ENCODE peak calls at places on chromosomes 7 and 10, in five cellular contexts. One of them, this sample, is unnamed.

GRCh38 chr10:35268791-35269257 is 67.5 kb upstream of the CCNY start:
- DNase-seq in M059J: peak
- DNase-seq in activated CD8-positive, alpha-beta T cell treated with anti-CD3 and anti-CD28 coated beads for 36 hours: no peak
- DNase-seq in GDM1: no peak
- DNase-seq in naive thymus-derived CD4-positive, alpha-beta T cell: no peak
- DNase-seq in this sample: no peak

GRCh38 chr10:31017534-31018361 is 13.9 kb downstream of the ZNF438 start:
- DNase-seq in GDM1: no peak
- DNase-seq in naive thymus-derived CD4-positive, alpha-beta T cell: no peak
- DNase-seq in M059J: no peak
- DNase-seq in activated CD8-positive, alpha-beta T cell treated with anti-CD3 and anti-CD28 coated beads for 36 hours: no peak
- DNase-seq in this sample: no peak

GRCh38 chr7:106812027-106812643 is 52.9 kb upstream of the PIK3CG start:
- DNase-seq in activated CD8-positive, alpha-beta T cell treated with anti-CD3 and anti-CD28 coated beads for 36 hours: peak
- DNase-seq in naive thymus-derived CD4-positive, alpha-beta T cell: no peak
- DNase-seq in M059J: no peak
- DNase-seq in GDM1: peak
- DNase-seq in this sample: peak

GRCh38 chr10:94002156-94002555 is 8.4 kb downstream of the PLCE1 start:
- DNase-seq in naive thymus-derived CD4-positive, alpha-beta T cell: no peak
- DNase-seq in activated CD8-positive, alpha-beta T cell treated with anti-CD3 and anti-CD28 coated beads for 36 hours: no peak
- DNase-seq in M059J: no peak
- DNase-seq in GDM1: no peak
- DNase-seq in this sample: no peak

GRCh38 chr7:111820117-111820516 is 257.8 kb upstream of the IMMP2L start:
- DNase-seq in naive thymus-derived CD4-positive, alpha-beta T cell: no peak
- DNase-seq in GDM1: no peak
- DNase-seq in activated CD8-positive, alpha-beta T cell treated with anti-CD3 and anti-CD28 coated beads for 36 hours: no peak
- DNase-seq in M059J: no peak
- DNase-seq in this sample: no peak

GRCh38 chr7:748446-748845 is 21.4 kb upstream of the PRKAR1B start:
- DNase-seq in naive thymus-derived CD4-positive, alpha-beta T cell: no peak
- DNase-seq in M059J: no peak
- DNase-seq in GDM1: no peak
- DNase-seq in activated CD8-positive, alpha-beta T cell treated with anti-CD3 and anti-CD28 coated beads for 36 hours: no peak
- DNase-seq in this sample: no peak

GRCh38 chr10:33136271-33136670 is 178.2 kb upstream of the ITGB1 start:
- DNase-seq in naive thymus-derived CD4-positive, alpha-beta T cell: no peak
- DNase-seq in activated CD8-positive, alpha-beta T cell treated with anti-CD3 and anti-CD28 coated beads for 36 hours: peak
- DNase-seq in GDM1: no peak
- DNase-seq in M059J: peak
- DNase-seq in this sample: peak

GRCh38 chr10:21336476-21337170 is 188.9 kb downstream of the SKIDA1 start:
- DNase-seq in activated CD8-positive, alpha-beta T cell treated with anti-CD3 and anti-CD28 coated beads for 36 hours: no peak
- DNase-seq in M059J: peak
- DNase-seq in GDM1: no peak
- DNase-seq in naive thymus-derived CD4-positive, alpha-beta T cell: no peak
- DNase-seq in this sample: no peak

GRCh38 chr10:91607661-91608442 is 25.0 kb downstream of the PPP1R3C start:
- DNase-seq in activated CD8-positive, alpha-beta T cell treated with anti-CD3 and anti-CD28 coated beads for 36 hours: no peak
- DNase-seq in M059J: peak
- DNase-seq in naive thymus-derived CD4-positive, alpha-beta T cell: no peak
- DNase-seq in GDM1: no peak
- DNase-seq in this sample: no peak

GRCh38 chr7:44967571-44968446 is 11.0 kb downstream of the MYO1G start:
- DNase-seq in M059J: peak
- DNase-seq in GDM1: no peak
- DNase-seq in naive thymus-derived CD4-positive, alpha-beta T cell: no peak
- DNase-seq in activated CD8-positive, alpha-beta T cell treated with anti-CD3 and anti-CD28 coated beads for 36 hours: peak
- DNase-seq in this sample: no peak

GRCh38 chr7:119905495-119905894 is 367.5 kb upstream of the KCND2 start:
- DNase-seq in naive thymus-derived CD4-positive, alpha-beta T cell: no peak
- DNase-seq in GDM1: no peak
- DNase-seq in activated CD8-positive, alpha-beta T cell treated with anti-CD3 and anti-CD28 coated beads for 36 hours: no peak
- DNase-seq in M059J: no peak
- DNase-seq in this sample: no peak

GRCh38 chr7:37038706-37039105 is 314.4 kb upstream of the AOAH start:
- DNase-seq in activated CD8-positive, alpha-beta T cell treated with anti-CD3 and anti-CD28 coated beads for 36 hours: no peak
- DNase-seq in GDM1: no peak
- DNase-seq in M059J: no peak
- DNase-seq in naive thymus-derived CD4-positive, alpha-beta T cell: no peak
- DNase-seq in this sample: no peak

GRCh38 chr7:5274441-5274840 is 8.3 kb upstream of the SLC29A4 start:
- DNase-seq in activated CD8-positive, alpha-beta T cell treated with anti-CD3 and anti-CD28 coated beads for 36 hours: no peak
- DNase-seq in naive thymus-derived CD4-positive, alpha-beta T cell: no peak
- DNase-seq in GDM1: no peak
- DNase-seq in M059J: no peak
- DNase-seq in this sample: no peak

GRCh38 chr10:36880898-36881297 is 244.5 kb upstream of the ANKRD30A start:
- DNase-seq in activated CD8-positive, alpha-beta T cell treated with anti-CD3 and anti-CD28 coated beads for 36 hours: no peak
- DNase-seq in naive thymus-derived CD4-positive, alpha-beta T cell: no peak
- DNase-seq in GDM1: no peak
- DNase-seq in M059J: peak
- DNase-seq in this sample: peak

GRCh38 chr10:5271526-5271925 is 74.9 kb downstream of the AKR1C4 start:
- DNase-seq in M059J: no peak
- DNase-seq in naive thymus-derived CD4-positive, alpha-beta T cell: no peak
- DNase-seq in activated CD8-positive, alpha-beta T cell treated with anti-CD3 and anti-CD28 coated beads for 36 hours: no peak
- DNase-seq in GDM1: no peak
- DNase-seq in this sample: no peak

GRCh38 chr10:75058142-75058541 is 53.3 kb upstream of the SAMD8 start:
- DNase-seq in naive thymus-derived CD4-positive, alpha-beta T cell: no peak
- DNase-seq in M059J: no peak
- DNase-seq in activated CD8-positive, alpha-beta T cell treated with anti-CD3 and anti-CD28 coated beads for 36 hours: no peak
- DNase-seq in GDM1: no peak
- DNase-seq in this sample: no peak

GRCh38 chr7:2719007-2719406 is 31.0 kb downstream of the AMZ1 start:
- DNase-seq in activated CD8-positive, alpha-beta T cell treated with anti-CD3 and anti-CD28 coated beads for 36 hours: peak
- DNase-seq in naive thymus-derived CD4-positive, alpha-beta T cell: peak
- DNase-seq in GDM1: no peak
- DNase-seq in M059J: no peak
- DNase-seq in this sample: peak

GRCh38 chr7:1237704-1238255 is 5.1 kb downstream of the UNCX start:
- DNase-seq in naive thymus-derived CD4-positive, alpha-beta T cell: no peak
- DNase-seq in activated CD8-positive, alpha-beta T cell treated with anti-CD3 and anti-CD28 coated beads for 36 hours: no peak
- DNase-seq in GDM1: no peak
- DNase-seq in M059J: no peak
- DNase-seq in this sample: no peak

GRCh38 chr10:74282853-74283205 is 131.8 kb downstream of the ADK start:
- DNase-seq in GDM1: no peak
- DNase-seq in activated CD8-positive, alpha-beta T cell treated with anti-CD3 and anti-CD28 coated beads for 36 hours: no peak
- DNase-seq in naive thymus-derived CD4-positive, alpha-beta T cell: no peak
- DNase-seq in M059J: peak
- DNase-seq in this sample: no peak

GRCh38 chr7:44615149-44615611 is 8.8 kb downstream of the OGDH start:
- DNase-seq in naive thymus-derived CD4-positive, alpha-beta T cell: no peak
- DNase-seq in M059J: peak
- DNase-seq in activated CD8-positive, alpha-beta T cell treated with anti-CD3 and anti-CD28 coated beads for 36 hours: peak
- DNase-seq in GDM1: no peak
- DNase-seq in this sample: no peak

GRCh38 chr7:142954680-142955268 is 7.4 kb downstream of the KEL start:
- DNase-seq in GDM1: no peak
- DNase-seq in M059J: no peak
- DNase-seq in naive thymus-derived CD4-positive, alpha-beta T cell: no peak
- DNase-seq in activated CD8-positive, alpha-beta T cell treated with anti-CD3 and anti-CD28 coated beads for 36 hours: no peak
- DNase-seq in this sample: peak

GRCh38 chr10:5068274-5069017 is 25.8 kb upstream of the AKR1C3 start:
- DNase-seq in M059J: no peak
- DNase-seq in GDM1: no peak
- DNase-seq in naive thymus-derived CD4-positive, alpha-beta T cell: no peak
- DNase-seq in activated CD8-positive, alpha-beta T cell treated with anti-CD3 and anti-CD28 coated beads for 36 hours: no peak
- DNase-seq in this sample: no peak

GRCh38 chr7:147298611-147299043 is 1182.0 kb downstream of the CNTNAP2 start:
- DNase-seq in naive thymus-derived CD4-positive, alpha-beta T cell: no peak
- DNase-seq in M059J: no peak
- DNase-seq in GDM1: no peak
- DNase-seq in activated CD8-positive, alpha-beta T cell treated with anti-CD3 and anti-CD28 coated beads for 36 hours: no peak
- DNase-seq in this sample: no peak

GRCh38 chr7:17408245-17408903 is 109.9 kb downstream of the AHR start:
- DNase-seq in M059J: peak
- DNase-seq in activated CD8-positive, alpha-beta T cell treated with anti-CD3 and anti-CD28 coated beads for 36 hours: no peak
- DNase-seq in naive thymus-derived CD4-positive, alpha-beta T cell: no peak
- DNase-seq in GDM1: peak
- DNase-seq in this sample: no peak

GRCh38 chr10:72375173-72375572 is 20.5 kb upstream of the DNAJB12 start:
- DNase-seq in GDM1: no peak
- DNase-seq in activated CD8-positive, alpha-beta T cell treated with anti-CD3 and anti-CD28 coated beads for 36 hours: no peak
- DNase-seq in naive thymus-derived CD4-positive, alpha-beta T cell: no peak
- DNase-seq in M059J: no peak
- DNase-seq in this sample: no peak

GRCh38 chr7:139753693-139754111 is 24.1 kb downstream of the HIPK2 start:
- DNase-seq in naive thymus-derived CD4-positive, alpha-beta T cell: no peak
- DNase-seq in activated CD8-positive, alpha-beta T cell treated with anti-CD3 and anti-CD28 coated beads for 36 hours: no peak
- DNase-seq in GDM1: no peak
- DNase-seq in M059J: no peak
- DNase-seq in this sample: no peak

GRCh38 chr10:3961082-3961481 is 176.1 kb upstream of the KLF6 start:
- DNase-seq in GDM1: no peak
- DNase-seq in activated CD8-positive, alpha-beta T cell treated with anti-CD3 and anti-CD28 coated beads for 36 hours: peak
- DNase-seq in M059J: no peak
- DNase-seq in naive thymus-derived CD4-positive, alpha-beta T cell: peak
- DNase-seq in this sample: no peak

GRCh38 chr10:38112159-38112558 is 18.0 kb downstream of the ZNF37A start:
- DNase-seq in naive thymus-derived CD4-positive, alpha-beta T cell: no peak
- DNase-seq in activated CD8-positive, alpha-beta T cell treated with anti-CD3 and anti-CD28 coated beads for 36 hours: no peak
- DNase-seq in M059J: no peak
- DNase-seq in GDM1: no peak
- DNase-seq in this sample: no peak

GRCh38 chr10:16967866-16968721 is 150.9 kb upstream of the RSU1 start:
- DNase-seq in naive thymus-derived CD4-positive, alpha-beta T cell: no peak
- DNase-seq in activated CD8-positive, alpha-beta T cell treated with anti-CD3 and anti-CD28 coated beads for 36 hours: no peak
- DNase-seq in M059J: peak
- DNase-seq in GDM1: no peak
- DNase-seq in this sample: no peak

GRCh38 chr7:88759956-88760515 is 536 bp downstream of the ZNF804B start:
- DNase-seq in GDM1: no peak
- DNase-seq in naive thymus-derived CD4-positive, alpha-beta T cell: no peak
- DNase-seq in M059J: no peak
- DNase-seq in activated CD8-positive, alpha-beta T cell treated with anti-CD3 and anti-CD28 coated beads for 36 hours: peak
- DNase-seq in this sample: no peak

GRCh38 chr10:88840104-88840503 is 11.5 kb downstream of the ANKRD22 start:
- DNase-seq in naive thymus-derived CD4-positive, alpha-beta T cell: no peak
- DNase-seq in M059J: no peak
- DNase-seq in activated CD8-positive, alpha-beta T cell treated with anti-CD3 and anti-CD28 coated beads for 36 hours: no peak
- DNase-seq in GDM1: no peak
- DNase-seq in this sample: no peak

GRCh38 chr7:106999023-106999422 is 45.5 kb upstream of the PRKAR2B start:
- DNase-seq in M059J: no peak
- DNase-seq in GDM1: no peak
- DNase-seq in activated CD8-positive, alpha-beta T cell treated with anti-CD3 and anti-CD28 coated beads for 36 hours: no peak
- DNase-seq in naive thymus-derived CD4-positive, alpha-beta T cell: no peak
- DNase-seq in this sample: no peak

GRCh38 chr10:103231047-103231551 is 14.6 kb upstream of the RPEL1 start:
- DNase-seq in M059J: peak
- DNase-seq in naive thymus-derived CD4-positive, alpha-beta T cell: no peak
- DNase-seq in GDM1: no peak
- DNase-seq in activated CD8-positive, alpha-beta T cell treated with anti-CD3 and anti-CD28 coated beads for 36 hours: no peak
- DNase-seq in this sample: no peak

GRCh38 chr10:118394557-118395194 is 52.6 kb upstream of the FAM204A start:
- DNase-seq in M059J: no peak
- DNase-seq in naive thymus-derived CD4-positive, alpha-beta T cell: no peak
- DNase-seq in GDM1: no peak
- DNase-seq in activated CD8-positive, alpha-beta T cell treated with anti-CD3 and anti-CD28 coated beads for 36 hours: no peak
- DNase-seq in this sample: no peak

This sample was measured in GM12865.